ENCODE peak calls at places on chromosomes 11 and 22, in six cellular contexts. F, O, B, M, Y and V are unnamed samples.

GRCh38 chr22:45208993-45209838 is 31.5 kb downstream of the KIAA0930 start:
- DNase-seq in F (no peak), O (no peak), B (peak), M (no peak), Y (no peak), V (no peak)

GRCh38 chr11:73376168-73376802 is at the start of gene RELT:
- DNase-seq in F (peak), O (peak), B (peak), M (peak), Y (peak), V (no peak)

GRCh38 chr22:49164773-49165320 is 662.8 kb downstream of the BRD1 start:
- DNase-seq in F (no peak), O (peak), B (no peak), M (no peak), Y (no peak), V (no peak)

GRCh38 chr22:37862570-37863325 is 13.5 kb downstream of the EIF3L start:
- DNase-seq in F (no peak), O (no peak), B (no peak), M (no peak), Y (no peak), V (no peak)

GRCh38 chr22:18042685-18043084 is 18.3 kb upstream of the MICAL3 start:
- DNase-seq in F (no peak), O (no peak), B (peak), M (peak), Y (no peak), V (no peak)

GRCh38 chr22:49005557-49005956 is 822.1 kb downstream of the BRD1 start:
- DNase-seq in F (no peak), O (no peak), B (no peak), M (no peak), Y (no peak), V (no peak)

GRCh38 chr22:39349967-39350802 is at the start of gene SYNGR1:
- DNase-seq in F (no peak), O (peak), B (no peak), M (no peak), Y (no peak), V (no peak)

GRCh38 chr11:27757953-27758352 is 57.7 kb upstream of the BDNF start:
- DNase-seq in F (peak), O (no peak), B (peak), M (peak), Y (no peak), V (peak)

GRCh38 chr11:74546752-74547151 is 45.6 kb upstream of the POLD3 start:
- DNase-seq in F (no peak), O (no peak), B (no peak), M (no peak), Y (no peak), V (no peak)

GRCh38 chr11:44595964-44596381 is 30.5 kb downstream of the CD82 start:
- DNase-seq in F (no peak), O (no peak), B (no peak), M (no peak), Y (no peak), V (no peak)

GRCh38 chr11:130653838-130654601 is 205.6 kb downstream of the ADAMTS15 start:
- DNase-seq in F (peak), O (no peak), B (peak), M (no peak), Y (no peak), V (no peak)

GRCh38 chr11:36431429-36432092 is 78.5 kb downstream of the TRAF6 start:
- DNase-seq in F (peak), O (no peak), B (peak), M (peak), Y (peak), V (peak)

GRCh38 chr11:15800121-15800800 is 556.1 kb downstream of the SOX6 start:
- DNase-seq in F (peak), O (no peak), B (peak), M (no peak), Y (no peak), V (peak)

GRCh38 chr11:40360206-40360798 is 1099.2 kb downstream of the LRRC4C start:
- DNase-seq in F (no peak), O (no peak), B (no peak), M (no peak), Y (no peak), V (no peak)

GRCh38 chr11:962743-963142 is 37.1 kb downstream of the AP2A2 start:
- DNase-seq in F (no peak), O (no peak), B (no peak), M (no peak), Y (no peak), V (no peak)

GRCh38 chr11:132072044-132072879 is 701.8 kb downstream of the NTM start:
- DNase-seq in F (peak), O (no peak), B (peak), M (peak), Y (no peak), V (peak)

GRCh38 chr22:41966607-41967240 is 2.5 kb upstream of the SEPTIN3 start:
- DNase-seq in F (peak), O (no peak), B (peak), M (peak), Y (peak), V (peak)

GRCh38 chr22:28951969-28952521 is 68.7 kb downstream of the ZNRF3 start:
- DNase-seq in F (peak), O (no peak), B (peak), M (peak), Y (no peak), V (no peak)

GRCh38 chr22:37735054-37735453 is 38.2 kb downstream of the TRIOBP start:
- DNase-seq in F (no peak), O (peak), B (peak), M (no peak), Y (peak), V (no peak)

GRCh38 chr11:120956710-120957500 is 67.0 kb upstream of the TBCEL start:
- DNase-seq in F (no peak), O (no peak), B (no peak), M (no peak), Y (no peak), V (no peak)

GRCh38 chr11:57255618-57256017 is 18.6 kb upstream of the APLNR start:
- DNase-seq in F (peak), O (no peak), B (peak), M (no peak), Y (no peak), V (no peak)

GRCh38 chr11:5420993-5421392 is 918 bp upstream of the OR51Q1 start:
- DNase-seq in F (no peak), O (no peak), B (no peak), M (no peak), Y (no peak), V (no peak)

GRCh38 chr11:14075118-14075601 is 112.6 kb downstream of the SPON1 start:
- DNase-seq in F (peak), O (no peak), B (no peak), M (no peak), Y (no peak), V (no peak)

GRCh38 chr11:45289369-45289768 is 3.2 kb upstream of the SYT13 start:
- DNase-seq in F (no peak), O (no peak), B (peak), M (no peak), Y (peak), V (no peak)

DNA sequence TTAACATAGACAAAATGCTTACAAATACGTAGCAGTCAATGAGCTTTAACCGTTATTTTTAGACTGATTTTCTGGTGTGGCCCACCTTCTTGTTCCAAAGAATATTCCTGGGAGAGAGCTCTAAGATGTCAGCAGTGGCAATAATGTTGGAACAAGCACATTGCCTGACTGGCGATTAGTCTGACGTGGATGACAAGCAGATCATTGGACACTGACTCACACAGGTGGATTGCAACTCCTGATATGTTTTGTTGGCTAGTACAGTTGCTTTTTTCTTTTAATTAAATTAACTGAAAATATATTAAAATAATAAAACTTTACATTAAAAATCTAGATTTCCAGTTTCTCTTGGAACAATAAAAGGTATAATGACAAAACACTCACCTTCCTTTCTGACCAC is 78.0 kb downstream of the TENM4 start:
- DNase-seq in F (no peak), O (no peak), B (no peak), M (no peak), Y (no peak), V (no peak)
- H3K4me3 ChIP-seq in F (no peak), O (no peak), B (no peak), M (no peak), Y (no peak), V (no peak)

GRCh38 chr11:114258696-114259095 is 37.5 kb upstream of the NNMT start:
- DNase-seq in F (no peak), O (no peak), B (no peak), M (no peak), Y (no peak), V (no peak)

GRCh38 chr11:114256898-114257286 is 39.3 kb upstream of the NNMT start:
- DNase-seq in F (no peak), O (no peak), B (no peak), M (no peak), Y (no peak), V (no peak)

GRCh38 chr11:114256176-114256897 is 39.9 kb upstream of the NNMT start:
- DNase-seq in F (no peak), O (no peak), B (no peak), M (no peak), Y (no peak), V (no peak)

GRCh38 chr11:114259124-114259526 is 37.1 kb upstream of the NNMT start:
- DNase-seq in F (no peak), O (no peak), B (no peak), M (no peak), Y (no peak), V (no peak)

DNA sequence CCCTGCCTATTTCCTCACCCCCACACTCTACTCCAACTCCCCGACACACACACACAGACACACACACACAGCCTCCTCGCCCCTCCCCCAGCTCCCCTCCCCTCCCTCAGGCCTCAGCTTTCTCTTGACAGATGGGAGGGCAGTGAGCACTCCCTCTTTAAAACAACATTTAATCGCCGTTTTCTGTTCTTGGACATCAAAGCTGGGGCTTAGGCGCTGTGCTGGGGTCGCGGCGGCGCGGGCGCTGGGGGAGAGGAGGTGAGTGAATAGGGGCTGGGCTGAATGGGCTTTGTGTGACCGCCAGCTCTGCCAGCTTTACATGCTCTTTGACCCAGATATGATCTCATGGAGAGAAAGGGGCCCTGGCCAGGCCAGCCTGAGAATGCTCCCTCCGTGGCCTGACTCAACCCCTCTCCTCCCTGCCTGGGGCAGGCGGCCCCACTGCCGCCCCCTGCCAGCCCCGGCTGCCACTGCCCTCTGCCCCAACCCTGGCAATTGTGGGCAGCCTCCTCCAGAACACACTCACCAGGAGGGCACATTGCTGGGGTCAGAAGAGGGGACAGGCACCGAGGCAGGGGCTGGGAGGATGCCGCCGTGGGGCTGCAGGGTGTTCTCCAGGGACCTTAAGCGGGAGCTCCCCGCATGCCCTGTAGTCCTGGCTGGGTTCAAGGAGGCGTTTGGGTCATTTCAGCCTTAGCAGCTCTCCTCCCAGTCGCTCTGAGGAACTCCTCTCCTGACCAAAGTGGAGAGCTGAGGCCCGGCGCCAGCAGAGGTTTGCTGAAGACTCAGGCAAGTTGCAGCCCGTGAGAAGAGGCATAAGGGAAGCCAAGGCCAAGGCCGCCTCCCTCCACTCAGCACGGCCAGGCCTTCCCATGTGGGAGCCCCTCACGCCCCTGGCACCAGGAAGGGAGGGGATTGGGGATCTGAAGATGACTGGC is 38.3 kb upstream of the NNMT start:
- DNase-seq in F (no peak), O (no peak), B (peak), M (no peak), Y (no peak), V (no peak)
- TF ChIP-seq CTCF in F (peak), O (no peak), B (peak), M (peak), Y (no peak), V (no peak)

DNA sequence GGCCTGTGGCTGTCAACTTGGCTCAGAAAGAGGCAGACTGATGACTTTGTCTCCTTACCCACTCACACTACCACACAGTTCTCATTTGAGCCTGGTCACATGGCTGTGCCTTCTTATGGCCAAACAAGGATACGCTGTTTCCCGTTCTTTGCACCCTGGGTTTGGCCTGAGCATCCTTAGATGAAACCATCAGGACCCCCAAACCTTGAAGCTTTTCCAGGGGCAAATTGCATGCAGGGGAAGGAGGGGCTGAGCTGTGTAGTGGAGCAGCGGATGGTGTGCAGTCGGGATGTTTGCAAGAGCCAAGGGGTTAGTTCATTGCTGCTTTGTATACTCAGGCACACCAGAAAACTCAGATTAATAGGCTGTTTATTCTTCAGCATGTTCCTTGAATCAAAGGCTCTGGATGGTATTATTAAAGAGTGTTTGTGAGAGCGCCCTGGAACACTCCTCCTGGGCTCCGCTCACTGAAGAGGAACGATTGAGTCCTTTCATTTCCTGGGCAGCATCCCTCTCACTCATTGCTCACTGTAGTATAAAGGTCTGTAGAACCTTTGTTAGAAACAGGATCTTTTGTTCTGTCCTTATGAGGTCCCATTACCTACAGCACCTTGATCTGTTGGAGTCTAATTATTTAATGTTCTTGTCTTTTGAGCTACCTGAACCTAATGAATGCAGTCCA is 69.7 kb downstream of the ARFGAP2 start:
- DNase-seq in F (no peak), O (no peak), B (no peak), M (no peak), Y (no peak), V (no peak)
- H3K4me3 ChIP-seq in F (no peak), O (no peak), B (no peak), M (no peak), Y (no peak), V (no peak)

DNA sequence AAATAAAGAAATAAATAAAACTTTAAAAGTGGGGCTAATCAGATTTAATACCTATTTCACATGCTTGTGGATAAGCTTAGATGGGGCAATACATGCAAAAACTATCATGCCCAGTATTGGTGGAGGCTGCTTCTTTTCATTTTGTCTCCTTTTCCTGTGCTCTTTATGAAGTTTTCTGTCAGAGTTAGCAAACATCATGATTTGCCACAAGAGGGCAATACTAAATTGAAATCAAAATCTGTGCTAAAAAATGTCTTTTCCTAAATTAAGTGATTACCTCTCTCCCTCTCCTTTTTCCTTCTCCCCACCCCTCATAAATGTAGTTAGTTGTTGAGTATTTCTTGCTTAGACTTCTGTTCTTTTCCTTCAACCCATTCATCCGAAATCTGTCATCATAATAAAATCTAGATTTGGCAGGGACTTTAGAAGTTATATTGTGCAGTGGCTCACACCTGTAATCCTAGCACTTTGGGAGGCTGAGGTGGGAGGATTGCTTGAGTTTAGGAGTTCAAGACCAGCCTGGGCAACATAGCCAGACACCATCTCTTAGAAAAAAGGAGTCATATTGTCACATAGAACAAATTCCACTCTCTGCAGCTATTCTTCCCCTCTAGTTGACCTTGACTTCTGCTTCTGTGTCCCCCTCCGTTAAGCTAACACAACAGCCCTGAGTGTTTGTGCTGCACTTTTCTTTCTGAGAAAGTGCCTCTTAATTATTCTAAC is 4.7 kb upstream of the ARHGAP42 start:
- DNase-seq in F (no peak), O (no peak), B (peak), M (no peak), Y (no peak), V (no peak)
- TF ChIP-seq CTCF in F (peak), O (no peak), B (peak), M (peak), Y (peak), V (peak)